ENCODE peak calls at places on chromosomes 4 and X, in four cellular contexts. H, N, R and K are unnamed samples.

GRCh38 chr4:77193511-77194236 is 36.7 kb downstream of the CCNG2 start:
- DNase-seq in R (peak), N (no peak), H (peak), K (no peak)

GRCh38 chr4:68572653-68573052 is 3.5 kb downstream of the UGT2B17 start:
- DNase-seq in R (no peak), H (no peak), N (no peak), K (no peak)

GRCh38 chr4:95506264-95506663 is 42.5 kb downstream of the UNC5C start:
- DNase-seq in N (no peak), H (no peak), R (no peak), K (no peak)

GRCh38 chr4:82519072-82519471 is 42.7 kb downstream of the TMEM150C start:
- DNase-seq in H (no peak), N (no peak), R (no peak), K (no peak)

GRCh38 chr4:80142396-80143304 is 54.7 kb upstream of the PRDM8 start:
- DNase-seq in R (no peak), N (no peak), H (no peak), K (no peak)

GRCh38 chr4:25900901-25901500 is 13.0 kb upstream of the SMIM20 start:
- DNase-seq in R (no peak), N (no peak), H (no peak), K (no peak)

GRCh38 chr4:24515698-24516097 is 68.7 kb downstream of the DHX15 start:
- DNase-seq in H (no peak), N (no peak), R (no peak), K (no peak)

GRCh38 chr4:141081921-141082381 is 51.3 kb downstream of the RNF150 start:
- DNase-seq in R (no peak), H (no peak), N (no peak), K (peak)

GRCh38 chr4:147760695-147761094 is 28.8 kb downstream of the ARHGAP10 start:
- DNase-seq in R (no peak), N (no peak), H (no peak), K (no peak)

GRCh38 chr4:22235798-22236197 is 280.1 kb downstream of the ADGRA3 start:
- DNase-seq in N (no peak), R (no peak), H (no peak), K (no peak)

GRCh38 chr4:10106421-10107039 is 10.1 kb downstream of the WDR1 start:
- DNase-seq in R (peak), N (no peak), H (no peak), K (no peak)

GRCh38 chr4:166290426-166290825 is 417.4 kb downstream of the TLL1 start:
- DNase-seq in R (no peak), H (no peak), N (no peak), K (no peak)

GRCh38 chrX:117995378-117995777 is 121.2 kb downstream of the KLHL13 start:
- DNase-seq in N (no peak), R (no peak), H (no peak), K (no peak)

GRCh38 chr4:74370912-74371311 is 6.0 kb downstream of the EREG start:
- DNase-seq in N (peak), R (peak), H (peak), K (peak)

GRCh38 chr4:154497901-154498300 is 6.3 kb upstream of the DCHS2 start:
- DNase-seq in N (no peak), R (no peak), H (no peak), K (no peak)

GRCh38 chr4:96194993-96195392 is 355.1 kb downstream of the PDHA2 start:
- DNase-seq in H (no peak), N (no peak), R (no peak), K (no peak)

GRCh38 chr4:81606796-81607550 is 135.3 kb upstream of the RASGEF1B start:
- DNase-seq in N (no peak), R (peak), H (peak), K (no peak)

GRCh38 chrX:15301924-15302323 is 13.5 kb downstream of the ASB11 start:
- DNase-seq in R (no peak), N (no peak), H (no peak), K (no peak)

GRCh38 chrX:154696328-154697045 is 43.1 kb upstream of the CTAG2 start:
- DNase-seq in H (no peak), N (no peak), R (no peak), K (no peak)

GRCh38 chr4:132297346-132297745 is 851.7 kb upstream of the PCDH10 start:
- DNase-seq in H (no peak), N (no peak), R (no peak), K (no peak)

GRCh38 chr4:125522588-125522987 is 207.8 kb downstream of the FAT4 start:
- DNase-seq in R (no peak), H (no peak), N (no peak), K (no peak)

GRCh38 chr4:10521386-10521785 is 64.2 kb upstream of the ZNF518B start:
- DNase-seq in H (no peak), N (no peak), R (no peak), K (no peak)

GRCh38 chr4:153997506-153997905 is 208.6 kb upstream of the SFRP2 start:
- DNase-seq in N (no peak), H (no peak), R (no peak), K (no peak)

GRCh38 chrX:46733226-46733625 is 25.7 kb downstream of the SLC9A7 start:
- DNase-seq in N (no peak), H (no peak), R (no peak), K (no peak)

GRCh38 chr4:7209699-7210098 is 17.4 kb downstream of the SORCS2 start:
- DNase-seq in H (no peak), N (no peak), R (no peak), K (no peak)

GRCh38 chr4:25991296-25991695 is 77.3 kb downstream of the SMIM20 start:
- DNase-seq in N (no peak), R (no peak), H (no peak), K (no peak)

GRCh38 chrX:136147320-136147901 is at the start of gene FHL1:
- DNase-seq in R (peak), N (no peak), H (peak), K (peak)

GRCh38 chr4:10275696-10276095 is 159.1 kb upstream of the WDR1 start:
- DNase-seq in H (no peak), R (no peak), N (no peak), K (no peak)

GRCh38 chr4:1469596-1470392 is 63.6 kb upstream of the NKX1-1 start:
- DNase-seq in H (peak), R (no peak), N (no peak), K (no peak)

GRCh38 chrX:40757058-40757457 is 21.7 kb upstream of the MED14 start:
- DNase-seq in R (no peak), N (peak), H (no peak), K (no peak)

GRCh38 chr4:24743931-24744330 is 51.4 kb upstream of the SOD3 start:
- DNase-seq in H (peak), N (no peak), R (no peak), K (no peak)

GRCh38 chr4:111943796-111944203 is 201.5 kb upstream of the FAM241A start:
- DNase-seq in H (peak), R (peak), N (peak), K (peak)

GRCh38 chrX:122878269-122878668 is 305.8 kb upstream of the GRIA3 start:
- DNase-seq in N (no peak), H (no peak), R (no peak), K (no peak)

GRCh38 chrX:42399632-42400024 is 378.3 kb downstream of the PPP1R2C start:
- DNase-seq in H (no peak), R (no peak), N (no peak), K (no peak)

GRCh38 chr4:106707776-106708603 is 328.1 kb downstream of the DKK2 start:
- DNase-seq in N (no peak), H (no peak), R (no peak), K (no peak)

GRCh38 chrX:69319376-69319775 is 154.1 kb upstream of the PJA1 start:
- DNase-seq in R (no peak), N (no peak), H (no peak), K (no peak)
- TF ChIP-seq ELF4 in R (no peak), N (no peak), H (no peak), K (no peak)

GRCh38 chrX:81120936-81121351 is 80.8 kb downstream of the HMGN5 start:
- DNase-seq in N (peak), R (peak), H (peak), K (peak)
- TF ChIP-seq ELF4 in N (no peak), R (no peak), H (no peak), K (no peak)

DNA sequence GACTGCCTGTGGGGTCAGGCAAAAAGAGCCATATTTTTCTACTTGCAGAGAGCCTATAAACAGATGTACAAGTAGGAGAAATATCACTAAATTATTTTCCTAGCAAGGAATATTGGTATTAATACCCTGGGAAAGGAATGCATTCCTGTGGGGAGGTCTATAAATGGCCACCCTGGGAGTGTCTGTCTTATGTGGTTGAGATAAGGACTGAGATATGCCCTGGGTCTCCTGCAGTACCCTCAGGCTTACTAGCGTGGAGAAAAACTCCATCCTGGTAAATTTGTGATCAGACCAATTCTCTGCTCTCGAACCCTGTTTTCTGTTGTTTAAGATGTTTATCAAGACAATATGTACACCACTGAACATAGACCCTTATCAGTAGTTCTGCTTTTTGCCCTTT is 35.4 kb downstream of the C4orf33 start:
- DNase-seq in H (no peak), R (no peak), N (no peak), K (no peak)
- TF ChIP-seq ELF4 in H (no peak), R (no peak), N (no peak), K (no peak)

GRCh38 chrX:23501974-23502373 is 165.3 kb upstream of the PRDX4 start:
- DNase-seq in R (no peak), H (no peak), N (no peak), K (no peak)
- TF ChIP-seq ELF4 in R (no peak), H (no peak), N (no peak), K (no peak)

DNA sequence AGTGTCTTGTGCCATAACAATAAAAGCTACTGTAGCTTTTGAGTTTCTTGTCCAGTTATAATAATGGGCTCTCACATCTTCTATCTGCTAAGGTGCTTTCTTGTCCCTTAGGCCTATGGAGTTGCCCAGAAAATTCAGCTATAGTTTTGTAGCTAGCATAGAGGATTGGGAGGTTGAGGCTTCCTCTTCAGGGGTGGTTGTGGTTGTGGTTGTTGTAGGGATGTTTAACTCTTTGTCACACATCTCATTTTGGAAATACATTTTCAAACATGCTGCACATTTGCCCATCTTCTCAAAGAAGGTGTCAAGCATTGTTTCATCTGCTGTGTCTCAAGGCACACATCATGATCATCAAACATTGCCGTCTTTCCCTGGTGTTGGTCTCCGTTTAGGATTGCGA is 65.0 kb downstream of the ATXN3L start:
- DNase-seq in H (no peak), N (no peak), R (no peak), K (no peak)
- TF ChIP-seq ELF4 in H (no peak), N (no peak), R (no peak), K (no peak)

GRCh38 chrX:149074429-149074828 is 430.7 kb downstream of the IDS start:
- DNase-seq in R (no peak), N (no peak), H (no peak), K (no peak)
- TF ChIP-seq ELF4 in R (no peak), N (no peak), H (no peak), K (no peak)

GRCh38 chrX:22249371-22249770 is 23.3 kb upstream of the CBLL2 start:
- DNase-seq in N (no peak), R (no peak), H (no peak), K (no peak)
- TF ChIP-seq ELF4 in N (no peak), R (no peak), H (no peak), K (no peak)

GRCh38 chr4:150224896-150225591 is 146.8 kb downstream of the DCLK2 start:
- DNase-seq in R (no peak), H (no peak), N (no peak), K (no peak)
- TF ChIP-seq ELF4 in R (no peak), H (no peak), N (no peak), K (no peak)

DNA sequence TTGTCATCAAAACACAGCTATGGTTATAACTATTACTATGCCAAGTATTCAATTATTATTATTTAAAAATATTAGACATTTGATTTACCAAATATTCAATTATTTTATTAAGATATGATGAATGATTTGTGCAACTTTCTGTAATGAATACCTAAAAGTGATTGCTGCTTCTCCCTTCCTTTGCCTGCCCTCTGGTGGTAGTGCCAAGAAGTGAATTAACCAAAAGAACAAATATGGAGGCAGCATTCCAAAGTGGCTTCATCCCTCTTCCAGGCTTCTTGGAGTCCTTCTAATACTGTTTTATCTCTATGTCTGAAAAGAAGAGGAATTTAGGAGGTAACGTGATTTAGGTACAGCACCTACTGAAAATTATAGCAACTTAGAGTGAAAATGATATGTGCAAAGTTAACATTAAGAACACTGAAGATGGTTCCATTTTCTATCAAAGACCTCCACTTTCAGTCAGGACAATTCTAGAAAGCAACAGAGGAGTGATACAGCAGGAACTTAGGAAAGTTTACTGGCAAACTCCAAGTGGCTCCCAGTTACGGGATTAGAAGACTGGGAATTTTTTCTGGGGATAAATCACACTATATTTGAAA is 43.0 kb downstream of the ENPEP start:
- DNase-seq in H (no peak), N (peak), R (peak), K (peak)
- TF ChIP-seq ELF4 in H (no peak), N (no peak), R (no peak), K (no peak)